ENCODE peak calls at places on chromosomes 13 and 19, in ten cellular contexts. C is fibroblast of lung, I is astrocyte of the spinal cord, K is psoas muscle, E is heart left ventricle, T is neural progenitor cell, Z is thoracic aorta, F is left ventricle myocardium inferior, H is cardiac fibroblast, P is endothelial cell of umbilical vein. J is an unnamed sample.

GRCh38 chr13:114268344-114269280 is 12.8 kb upstream of the UPF3A start:
- DNase-seq in C (peak), I (peak), K (no peak), E (no peak), T (no peak), Z (no peak), F (no peak), H (no peak), P (no peak), J (no peak)

GRCh38 chr19:23799321-23799720 is 40.6 kb upstream of the ZNF681 start:
- DNase-seq in C (no peak), I (no peak), K (no peak), E (no peak), T (no peak), Z (no peak), F (no peak), H (no peak), P (no peak), J (no peak)

GRCh38 chr19:54339646-54340358 is 840 bp upstream of the LILRA4 start:
- DNase-seq in C (no peak), I (no peak), K (no peak), E (peak), T (no peak), Z (no peak), F (no peak), H (no peak), P (no peak), J (no peak)

GRCh38 chr19:11504502-11505031 is 1.1 kb downstream of the ZNF653 start:
- DNase-seq in C (no peak), I (no peak), K (no peak), E (no peak), T (no peak), Z (no peak), F (no peak), H (no peak), P (no peak), J (no peak)

GRCh38 chr19:3687774-3688706 is 12.2 kb downstream of the PIP5K1C start:
- DNase-seq in C (no peak), I (no peak), K (no peak), E (no peak), T (peak), Z (no peak), F (no peak), H (no peak), P (no peak), J (no peak)

GRCh38 chr13:23806874-23807522 is 82.2 kb downstream of the MIPEP start:
- DNase-seq in C (no peak), I (no peak), K (no peak), E (no peak), T (no peak), Z (no peak), F (no peak), H (no peak), P (no peak), J (no peak)

GRCh38 chr19:4636151-4636717 is 3.1 kb upstream of the TNFAIP8L1 start:
- DNase-seq in C (peak), I (peak), K (peak), E (peak), T (peak), Z (no peak), F (peak), H (peak), P (peak), J (no peak)

GRCh38 chr13:96460571-96460970 is 370.7 kb downstream of the HS6ST3 start:
- DNase-seq in C (no peak), I (no peak), K (no peak), E (no peak), T (no peak), Z (no peak), F (no peak), H (no peak), P (no peak), J (no peak)

GRCh38 chr13:91426913-91427312 is 28.5 kb downstream of the GPC5 start:
- DNase-seq in C (no peak), I (no peak), K (no peak), E (no peak), T (no peak), Z (no peak), F (no peak), H (no peak), P (no peak), J (no peak)

GRCh38 chr13:32036131-32036695 is 4.6 kb downstream of the FRY start:
- DNase-seq in C (no peak), I (no peak), K (no peak), E (peak), T (no peak), Z (no peak), F (no peak), H (no peak), P (no peak), J (no peak)

GRCh38 chr19:55116232-55117062 is 990 bp downstream of the PPP1R12C start:
- DNase-seq in C (peak), I (peak), K (peak), E (peak), T (peak), Z (no peak), F (peak), H (peak), P (peak), J (peak)

GRCh38 chr13:24087611-24088235 is 72.8 kb upstream of the SPATA13 start:
- DNase-seq in C (no peak), I (no peak), K (no peak), E (peak), T (no peak), Z (no peak), F (no peak), H (no peak), P (no peak), J (no peak)

GRCh38 chr19:51019544-51019925 is at the start of gene KLK10:
- DNase-seq in C (no peak), I (no peak), K (no peak), E (no peak), T (no peak), Z (no peak), F (no peak), H (no peak), P (no peak), J (no peak)

GRCh38 chr19:16442386-16443276 is 29.1 kb downstream of the EPS15L1 start:
- DNase-seq in C (no peak), I (no peak), K (no peak), E (peak), T (peak), Z (no peak), F (peak), H (no peak), P (peak), J (no peak)

GRCh38 chr19:1259873-1260748 is 9.0 kb upstream of the CIRBP start:
- DNase-seq in C (no peak), I (no peak), K (peak), E (peak), T (peak), Z (no peak), F (no peak), H (no peak), P (peak), J (no peak)

GRCh38 chr13:108419768-108420167 is 150.2 kb downstream of the TNFSF13B start:
- DNase-seq in C (no peak), I (no peak), K (no peak), E (no peak), T (no peak), Z (no peak), F (no peak), H (no peak), P (no peak), J (no peak)

GRCh38 chr13:60062502-60062901 is 101.2 kb downstream of the DIAPH3 start:
- DNase-seq in C (no peak), I (no peak), K (no peak), E (no peak), T (no peak), Z (no peak), F (no peak), H (no peak), P (no peak), J (no peak)

GRCh38 chr13:76812206-76812882 is 73.9 kb downstream of the KCTD12 start:
- DNase-seq in C (no peak), I (no peak), K (peak), E (peak), T (no peak), Z (no peak), F (peak), H (peak), P (no peak), J (no peak)

GRCh38 chr19:50460161-50460765 is 16.0 kb upstream of the EMC10 start:
- DNase-seq in C (peak), I (peak), K (no peak), E (no peak), T (no peak), Z (no peak), F (no peak), H (peak), P (no peak), J (no peak)

GRCh38 chr19:37932985-37933953 is 26.3 kb downstream of the SIPA1L3 start:
- DNase-seq in C (peak), I (peak), K (peak), E (no peak), T (peak), Z (no peak), F (peak), H (peak), P (peak), J (no peak)

GRCh38 chr19:50314724-50315700 is 14.2 kb downstream of the KCNC3 start:
- DNase-seq in C (no peak), I (no peak), K (no peak), E (no peak), T (peak), Z (no peak), F (no peak), H (no peak), P (no peak), J (no peak)

GRCh38 chr19:5343848-5344247 is 3.2 kb upstream of the PTPRS start:
- DNase-seq in C (peak), I (peak), K (no peak), E (no peak), T (no peak), Z (no peak), F (no peak), H (peak), P (no peak), J (no peak)

GRCh38 chr19:12668937-12669271 is 2.3 kb downstream of the WDR83 start:
- DNase-seq in C (peak), I (peak), K (peak), E (peak), T (peak), Z (no peak), F (peak), H (peak), P (no peak), J (no peak)

GRCh38 chr19:12670159-12670928 is 3.7 kb downstream of the WDR83 start:
- DNase-seq in C (no peak), I (no peak), K (no peak), E (no peak), T (no peak), Z (no peak), F (no peak), H (no peak), P (no peak), J (no peak)

GRCh38 chr19:12668346-12668745 is 1.7 kb downstream of the WDR83 start:
- DNase-seq in C (no peak), I (no peak), K (no peak), E (no peak), T (no peak), Z (no peak), F (no peak), H (no peak), P (no peak), J (no peak)

GRCh38 chr19:12667903-12668302 is 1.3 kb downstream of the WDR83 start:
- DNase-seq in C (no peak), I (no peak), K (no peak), E (no peak), T (no peak), Z (no peak), F (no peak), H (no peak), P (no peak), J (no peak)

DNA sequence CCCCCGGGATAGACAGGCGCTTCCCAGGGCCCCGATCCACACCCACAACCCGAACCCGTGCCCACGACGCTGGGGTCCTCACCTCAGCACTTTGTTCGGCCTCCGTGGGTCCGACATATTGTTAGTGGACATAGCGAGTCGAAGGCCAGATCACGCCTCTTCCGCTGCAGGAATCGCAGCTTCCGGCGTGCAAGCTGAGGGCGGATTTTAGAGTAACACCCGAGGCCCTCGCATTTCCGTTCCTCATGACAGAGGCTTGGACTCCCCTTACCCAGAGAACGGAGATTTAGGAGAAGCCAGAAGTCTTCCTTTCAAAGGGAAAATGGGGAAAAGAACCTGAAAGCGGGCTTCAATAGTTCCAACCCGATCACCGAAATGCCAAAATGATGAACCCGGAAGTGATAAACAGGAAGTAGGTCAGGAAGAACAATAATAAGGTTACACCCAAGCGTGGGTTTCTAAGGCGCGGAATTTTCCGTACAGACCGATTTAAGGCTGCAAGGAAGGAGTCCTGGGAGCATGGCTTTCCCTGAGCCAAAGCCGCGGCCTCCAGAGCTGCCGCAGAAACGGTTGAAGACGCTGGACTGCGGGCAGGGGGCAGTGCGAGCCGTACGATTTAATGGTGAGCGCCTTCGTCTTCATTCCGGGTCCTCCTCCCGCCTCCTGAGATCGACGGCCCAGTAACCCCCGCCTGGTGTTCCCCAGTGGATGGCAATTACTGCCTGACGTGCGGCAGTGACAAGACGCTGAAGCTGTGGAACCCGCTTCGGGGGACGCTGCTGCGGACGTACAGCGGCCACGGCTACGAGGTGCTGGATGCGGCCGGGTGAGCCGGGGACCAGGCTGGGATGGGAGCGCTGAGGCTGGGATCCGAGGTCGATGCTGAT is 2.9 kb downstream of the WDR83 start:
- DNase-seq in C (peak), I (peak), K (peak), E (peak), T (peak), Z (no peak), F (peak), H (peak), P (peak), J (no peak)
- TF ChIP-seq CTCF in C (no peak), I (no peak), K (no peak), E (no peak), T (no peak), Z (no peak), F (peak), H (no peak), P (no peak), J (no peak)

GRCh38 chr19:12821761-12822160 is 12.6 kb downstream of the RTBDN start:
- DNase-seq in C (no peak), I (no peak), K (no peak), E (no peak), T (no peak), Z (no peak), F (no peak), H (no peak), P (no peak), J (no peak)

GRCh38 chr19:12828494-12828893 is 5.9 kb downstream of the RTBDN start:
- DNase-seq in C (no peak), I (no peak), K (no peak), E (no peak), T (peak), Z (no peak), F (no peak), H (peak), P (no peak), J (no peak)

GRCh38 chr19:12825259-12826131 is 8.9 kb downstream of the RTBDN start:
- DNase-seq in C (no peak), I (no peak), K (no peak), E (no peak), T (peak), Z (no peak), F (no peak), H (peak), P (peak), J (no peak)
- H3K4me3 ChIP-seq in C (no peak), I (no peak), K (no peak), E (no peak), T (peak), Z (no peak), F (no peak), H (no peak), P (no peak), J (peak)

DNA sequence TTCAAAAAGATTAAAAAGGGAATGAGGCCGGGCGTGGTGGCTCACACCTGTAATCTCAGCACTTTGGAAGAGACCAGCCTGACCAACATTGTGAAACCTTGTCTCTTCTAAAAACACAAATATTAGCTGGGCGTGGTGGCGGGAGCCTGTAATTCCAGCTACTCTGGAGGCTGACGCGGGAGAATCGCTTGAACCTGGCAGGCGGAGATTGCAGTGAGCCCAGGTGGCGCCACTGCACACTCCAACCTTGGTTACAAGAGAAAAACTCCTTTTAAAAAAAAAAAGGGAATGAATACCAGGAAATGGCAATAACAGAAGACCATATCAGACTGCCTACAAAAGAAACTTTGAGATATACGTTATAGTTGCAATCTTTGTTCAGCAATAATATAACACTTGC is 1244.5 kb downstream of the PCDH9 start:
- DNase-seq in C (no peak), I (no peak), K (no peak), E (no peak), T (peak), Z (no peak), F (no peak), H (no peak), P (no peak), J (no peak)
- TF ChIP-seq CTCF in C (no peak), I (no peak), K (no peak), E (no peak), T (peak), Z (no peak), F (no peak), H (no peak), P (no peak), J (no peak)

GRCh38 chr13:94711561-94712286 is 621 bp downstream of the SOX21 start:
- DNase-seq in C (peak), I (peak), K (no peak), E (no peak), T (peak), Z (no peak), F (no peak), H (peak), P (peak), J (no peak)
- H3K4me3 ChIP-seq in C (no peak), I (peak), K (peak), E (no peak), T (peak), Z (peak), F (peak), H (peak), P (no peak), J (no peak)

GRCh38 chr13:103757361-103757760 is 691.1 kb upstream of the SLC10A2 start:
- DNase-seq in C (no peak), I (no peak), K (no peak), E (no peak), T (no peak), Z (no peak), F (no peak), H (no peak), P (no peak), J (no peak)

GRCh38 chr13:103758222-103758621 is 692.0 kb upstream of the SLC10A2 start:
- DNase-seq in C (no peak), I (no peak), K (no peak), E (no peak), T (no peak), Z (no peak), F (no peak), H (no peak), P (no peak), J (no peak)

DNA sequence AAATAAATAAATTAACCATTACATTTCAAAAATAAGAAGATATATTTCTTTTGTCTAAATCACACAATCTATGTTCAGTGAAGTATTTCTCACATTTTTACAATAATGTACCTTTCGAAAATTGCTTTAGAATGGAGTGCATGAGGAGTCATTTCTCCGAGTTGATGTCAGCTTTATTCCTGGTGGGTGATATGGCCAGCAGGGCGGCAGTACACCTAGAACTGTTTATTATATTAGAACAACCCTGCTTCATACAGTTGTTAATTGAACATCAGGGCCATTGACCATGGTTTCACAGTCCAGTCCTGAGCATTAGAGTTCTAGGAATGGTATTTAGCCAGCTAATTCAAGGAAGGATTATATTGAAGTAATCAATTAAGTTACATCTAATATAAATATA is 696.3 kb upstream of the SLC10A2 start:
- DNase-seq in C (no peak), I (no peak), K (no peak), E (no peak), T (no peak), Z (no peak), F (no peak), H (no peak), P (no peak), J (no peak)
- TF ChIP-seq CTCF in C (no peak), I (no peak), K (no peak), E (no peak), T (peak), Z (no peak), F (no peak), H (no peak), P (no peak), J (no peak)

J was measured in AG04449.